ENCODE peak calls at places on chromosomes 6 and 20, in five cellular contexts. O is foreskin keratinocyte, Q is DMS153, Z is glutamatergic neuron, L is MCF 10A. T is an unnamed sample.

GRCh38 chr6:45707188-45707587 is 308.5 kb downstream of the CLIC5 start:
- DNase-seq in L (no peak), O (no peak), Z (no peak), Q (no peak), T (no peak)

GRCh38 chr6:105600342-105601293 is 197.7 kb upstream of the PREP start:
- DNase-seq in L (peak), Q (no peak), O (peak), Z (no peak), T (peak)

GRCh38 chr20:9609892-9610502 is 95.6 kb downstream of the LAMP5 start:
- DNase-seq in Z (peak), L (peak), O (peak), Q (peak), T (no peak)

GRCh38 chr6:167154291-167154690 is 3.5 kb downstream of the GPR31 start:
- DNase-seq in L (no peak), O (no peak), Z (no peak), Q (no peak), T (no peak)

GRCh38 chr6:144896876-144897275 is 611.7 kb downstream of the UTRN start:
- DNase-seq in O (no peak), Q (no peak), Z (no peak), L (no peak), T (no peak)

GRCh38 chr6:10999994-11000393 is 44.1 kb downstream of the ELOVL2 start:
- DNase-seq in L (peak), O (no peak), Q (no peak), Z (no peak), T (no peak)

GRCh38 chr6:105402090-105402980 is 547 bp downstream of the PREP start:
- DNase-seq in L (peak), Q (no peak), Z (no peak), O (peak), T (no peak)

GRCh38 chr6:42200035-42200434 is 5.3 kb upstream of the GUCA1B start:
- DNase-seq in Z (no peak), O (peak), Q (no peak), L (peak), T (no peak)

GRCh38 chr20:37245181-37245580 is 16.4 kb downstream of the GHRH start:
- DNase-seq in O (no peak), Z (no peak), Q (no peak), L (no peak), T (no peak)

GRCh38 chr6:21953831-21954801 is 342.7 kb downstream of the PRL start:
- DNase-seq in O (peak), L (no peak), Z (peak), Q (peak), T (no peak)

GRCh38 chr20:46681032-46681854 is 8.0 kb downstream of the TP53RK start:
- DNase-seq in O (peak), Z (peak), Q (no peak), L (peak), T (no peak)

GRCh38 chr6:166119116-166119911 is 48.3 kb downstream of the TBXT start:
- DNase-seq in Q (no peak), L (no peak), O (no peak), Z (no peak), T (no peak)